ENCODE peak calls at places on chromosomes 3 and 15, in eight cellular contexts. One of them, this sample, is unnamed.

GRCh38 chr3:54822206-54822605 is 105.7 kb downstream of the LRTM1 start:
- DNase-seq in fibroblast of gingiva: peak
- DNase-seq in stimulated activated CD4-positive, alpha-beta T cell treated with anti-CD3 and anti-CD28 coated beads, Interleukin-12 subunit alpha, Interleukin-12 subunit beta, amount 100 ng/mL, for 24 hours: no peak
- DNase-seq in B cell: no peak
- DNase-seq in ovary: no peak
- DNase-seq in NCI-H510A treated with DMSO at 0.1 percent for 48 hours: no peak
- DNase-seq in T-helper 1 cell: no peak
- DNase-seq in nucleus accumbens: peak
- DNase-seq in this sample: peak

GRCh38 chr15:37098468-37099320 is 1.7 kb downstream of the MEIS2 start:
- DNase-seq in fibroblast of gingiva: peak
- DNase-seq in stimulated activated CD4-positive, alpha-beta T cell treated with anti-CD3 and anti-CD28 coated beads, Interleukin-12 subunit alpha, Interleukin-12 subunit beta, amount 100 ng/mL, for 24 hours: no peak
- DNase-seq in B cell: peak
- DNase-seq in ovary: peak
- DNase-seq in NCI-H510A treated with DMSO at 0.1 percent for 48 hours: peak
- DNase-seq in T-helper 1 cell: peak
- DNase-seq in nucleus accumbens: peak
- DNase-seq in this sample: peak

GRCh38 chr15:52318729-52319500 is 23.3 kb upstream of the MYO5C start:
- DNase-seq in fibroblast of gingiva: peak
- DNase-seq in stimulated activated CD4-positive, alpha-beta T cell treated with anti-CD3 and anti-CD28 coated beads, Interleukin-12 subunit alpha, Interleukin-12 subunit beta, amount 100 ng/mL, for 24 hours: no peak
- DNase-seq in B cell: no peak
- DNase-seq in ovary: no peak
- DNase-seq in NCI-H510A treated with DMSO at 0.1 percent for 48 hours: no peak
- DNase-seq in T-helper 1 cell: no peak
- DNase-seq in nucleus accumbens: no peak
- DNase-seq in this sample: no peak

GRCh38 chr15:41653760-41654159 is 6.4 kb upstream of the MGA start:
- DNase-seq in fibroblast of gingiva: no peak
- DNase-seq in stimulated activated CD4-positive, alpha-beta T cell treated with anti-CD3 and anti-CD28 coated beads, Interleukin-12 subunit alpha, Interleukin-12 subunit beta, amount 100 ng/mL, for 24 hours: no peak
- DNase-seq in B cell: no peak
- DNase-seq in ovary: no peak
- DNase-seq in NCI-H510A treated with DMSO at 0.1 percent for 48 hours: no peak
- DNase-seq in T-helper 1 cell: no peak
- DNase-seq in nucleus accumbens: no peak
- DNase-seq in this sample: no peak

GRCh38 chr15:39887211-39887610 is 32.9 kb downstream of the GPR176 start:
- DNase-seq in fibroblast of gingiva: no peak
- DNase-seq in stimulated activated CD4-positive, alpha-beta T cell treated with anti-CD3 and anti-CD28 coated beads, Interleukin-12 subunit alpha, Interleukin-12 subunit beta, amount 100 ng/mL, for 24 hours: no peak
- DNase-seq in B cell: no peak
- DNase-seq in ovary: no peak
- DNase-seq in NCI-H510A treated with DMSO at 0.1 percent for 48 hours: no peak
- DNase-seq in T-helper 1 cell: no peak
- DNase-seq in nucleus accumbens: no peak
- DNase-seq in this sample: no peak

GRCh38 chr3:98784666-98785600 is 21.8 kb downstream of the ST3GAL6 start:
- DNase-seq in fibroblast of gingiva: peak
- DNase-seq in stimulated activated CD4-positive, alpha-beta T cell treated with anti-CD3 and anti-CD28 coated beads, Interleukin-12 subunit alpha, Interleukin-12 subunit beta, amount 100 ng/mL, for 24 hours: no peak
- DNase-seq in B cell: no peak
- DNase-seq in ovary: no peak
- DNase-seq in NCI-H510A treated with DMSO at 0.1 percent for 48 hours: no peak
- DNase-seq in T-helper 1 cell: no peak
- DNase-seq in nucleus accumbens: no peak
- DNase-seq in this sample: peak

GRCh38 chr3:25604107-25604805 is 60.5 kb downstream of the TOP2B start:
- DNase-seq in fibroblast of gingiva: no peak
- DNase-seq in stimulated activated CD4-positive, alpha-beta T cell treated with anti-CD3 and anti-CD28 coated beads, Interleukin-12 subunit alpha, Interleukin-12 subunit beta, amount 100 ng/mL, for 24 hours: no peak
- DNase-seq in B cell: no peak
- DNase-seq in ovary: no peak
- DNase-seq in NCI-H510A treated with DMSO at 0.1 percent for 48 hours: no peak
- DNase-seq in T-helper 1 cell: no peak
- DNase-seq in nucleus accumbens: no peak
- DNase-seq in this sample: peak

GRCh38 chr3:51478630-51479029 is 21.2 kb downstream of the DCAF1 start:
- DNase-seq in fibroblast of gingiva: no peak
- DNase-seq in stimulated activated CD4-positive, alpha-beta T cell treated with anti-CD3 and anti-CD28 coated beads, Interleukin-12 subunit alpha, Interleukin-12 subunit beta, amount 100 ng/mL, for 24 hours: no peak
- DNase-seq in B cell: no peak
- DNase-seq in ovary: no peak
- DNase-seq in NCI-H510A treated with DMSO at 0.1 percent for 48 hours: no peak
- DNase-seq in T-helper 1 cell: no peak
- DNase-seq in nucleus accumbens: no peak
- DNase-seq in this sample: no peak

GRCh38 chr3:186107148-186108105 is 1.5 kb downstream of the ETV5 start:
- DNase-seq in fibroblast of gingiva: peak
- DNase-seq in stimulated activated CD4-positive, alpha-beta T cell treated with anti-CD3 and anti-CD28 coated beads, Interleukin-12 subunit alpha, Interleukin-12 subunit beta, amount 100 ng/mL, for 24 hours: peak
- DNase-seq in B cell: peak
- DNase-seq in ovary: peak
- DNase-seq in NCI-H510A treated with DMSO at 0.1 percent for 48 hours: peak
- DNase-seq in T-helper 1 cell: peak
- DNase-seq in nucleus accumbens: peak
- DNase-seq in this sample: peak

GRCh38 chr3:21920431-21920830 is 169.4 kb upstream of the ZNF385D start:
- DNase-seq in fibroblast of gingiva: peak
- DNase-seq in stimulated activated CD4-positive, alpha-beta T cell treated with anti-CD3 and anti-CD28 coated beads, Interleukin-12 subunit alpha, Interleukin-12 subunit beta, amount 100 ng/mL, for 24 hours: no peak
- DNase-seq in B cell: no peak
- DNase-seq in ovary: no peak
- DNase-seq in NCI-H510A treated with DMSO at 0.1 percent for 48 hours: no peak
- DNase-seq in T-helper 1 cell: no peak
- DNase-seq in nucleus accumbens: no peak
- DNase-seq in this sample: peak

This sample was measured in adipocyte.